ENCODE peak calls at places on chromosomes 16 and 17, in nine cellular contexts. O, G, N, R, H, P, Y, Z and D are unnamed samples.

GRCh38 chr17:10036511-10037061 is 131.5 kb upstream of the RCVRN start:
- DNase-seq in G (no peak), Z (peak), P (no peak), H (no peak), Y (no peak), O (no peak), N (no peak), R (no peak), D (no peak)

GRCh38 chr17:44797809-44798208 is 32.3 kb downstream of the GJC1 start:
- DNase-seq in H (no peak), P (no peak), R (no peak), G (peak), Z (no peak), Y (no peak), O (no peak), N (no peak), D (no peak)

GRCh38 chr17:76753061-76753961 is 15.4 kb downstream of the MFSD11 start:
- DNase-seq in R (no peak), H (no peak), P (no peak), Z (no peak), N (no peak), O (peak), G (no peak), Y (peak), D (no peak)

GRCh38 chr16:89574681-89575246 is 794 bp upstream of the CPNE7 start:
- DNase-seq in G (peak), Z (no peak), H (peak), P (no peak), N (peak), R (no peak), Y (no peak), O (peak), D (no peak)

GRCh38 chr16:86578499-86579267 is at the start of gene FOXL1:
- DNase-seq in G (peak), H (no peak), N (no peak), R (no peak), Z (no peak), O (no peak), Y (no peak), P (no peak), D (no peak)

GRCh38 chr17:48997103-48997826 is at the start of gene IGF2BP1:
- DNase-seq in O (peak), Z (no peak), P (peak), Y (no peak), R (no peak), H (peak), N (no peak), G (no peak), D (no peak)

GRCh38 chr17:70622382-70623260 is 453.3 kb downstream of the KCNJ2 start:
- DNase-seq in G (peak), Y (no peak), Z (peak), R (no peak), O (peak), P (peak), H (peak), N (no peak), D (no peak)

GRCh38 chr17:74981318-74981978 is 6.0 kb upstream of the CDR2L start:
- DNase-seq in G (no peak), Y (no peak), R (no peak), H (no peak), N (no peak), P (no peak), Z (no peak), O (no peak), D (no peak)

GRCh38 chr17:80422981-80423380 is 8.0 kb downstream of the ENDOV start:
- DNase-seq in G (no peak), Y (no peak), H (no peak), O (no peak), N (no peak), P (no peak), Z (no peak), R (no peak), D (no peak)

GRCh38 chr16:13238182-13238581 is 336.8 kb downstream of the SHISA9 start:
- DNase-seq in N (no peak), Z (no peak), G (no peak), Y (no peak), O (no peak), P (no peak), H (no peak), R (no peak), D (no peak)

GRCh38 chr17:64781810-64782555 is 119.9 kb upstream of the SMURF2 start:
- DNase-seq in P (no peak), Y (no peak), O (no peak), G (no peak), Z (no peak), R (no peak), N (no peak), H (no peak), D (no peak)

GRCh38 chr16:2675021-2675420 is 7.3 kb upstream of the KCTD5 start:
- DNase-seq in R (no peak), N (no peak), G (no peak), Y (no peak), H (no peak), P (no peak), O (no peak), Z (no peak), D (no peak)

GRCh38 chr17:19714542-19715411 is 1.6 kb downstream of the SLC47A2 start:
- DNase-seq in P (no peak), R (no peak), G (no peak), N (no peak), Y (no peak), Z (no peak), O (peak), H (no peak), D (no peak)

GRCh38 chr17:64020068-64020766 is at the start of gene ICAM2:
- DNase-seq in Y (peak), G (no peak), P (no peak), O (peak), Z (no peak), H (no peak), R (peak), N (no peak), D (peak)

GRCh38 chr17:5821057-5821456 is 236.7 kb upstream of the NLRP1 start:
- DNase-seq in R (no peak), G (peak), N (no peak), H (no peak), O (no peak), Z (no peak), Y (no peak), P (no peak), D (no peak)

GRCh38 chr17:49575524-49576120 is at the start of gene NXPH3:
- DNase-seq in O (peak), Z (peak), G (peak), Y (peak), N (no peak), P (peak), H (peak), R (no peak), D (no peak)

GRCh38 chr17:61400058-61400785 is 579 bp downstream of the TBX2 start:
- DNase-seq in N (no peak), G (peak), R (no peak), Y (no peak), Z (no peak), P (peak), O (no peak), H (no peak), D (no peak)

GRCh38 chr16:3874242-3874641 is 6.3 kb downstream of the CREBBP start:
- DNase-seq in P (no peak), H (no peak), Y (no peak), O (no peak), N (no peak), R (no peak), G (no peak), Z (no peak), D (no peak)

GRCh38 chr16:84925773-84926372 is 85.5 kb downstream of the ZDHHC7 start:
- DNase-seq in O (no peak), H (no peak), R (no peak), Z (no peak), G (no peak), Y (no peak), N (no peak), P (no peak), D (no peak)